ENCODE peak calls at places on chromosomes 6 and 20, in five cellular contexts. W, F, G, Z and B are unnamed samples.

GRCh38 chr6:72580281-72580940 is 41.5 kb upstream of the KCNQ5 start:
- DNase-seq in W (no peak), F (peak; percentile 52), G (no peak), Z (peak; percentile 88), B (peak; percentile 82)

GRCh38 chr20:38889792-38890496 is 36.3 kb upstream of the FAM83D start:
- DNase-seq in W (no peak), F (peak; percentile 38), G (peak; percentile 62), Z (no peak), B (no peak)

GRCh38 chr6:45676376-45676775 is 298.6 kb upstream of the SUPT3H start:
- DNase-seq in W (no peak), F (no peak), G (no peak), Z (no peak), B (no peak)

GRCh38 chr6:144576871-144577270 is 291.7 kb downstream of the UTRN start:
- DNase-seq in W (no peak), F (no peak), G (no peak), Z (no peak), B (no peak)

GRCh38 chr6:152057832-152058498 is 250.5 kb downstream of the ESR1 start:
- DNase-seq in W (no peak), F (no peak), G (no peak), Z (no peak), B (no peak)

GRCh38 chr6:161091972-161092701 is 100.6 kb downstream of the MAP3K4 start:
- DNase-seq in W (no peak), F (no peak), G (no peak), Z (peak; percentile 18), B (no peak)

GRCh38 chr6:84027340-84028183 is 6.0 kb upstream of the MRAP2 start:
- DNase-seq in W (peak; percentile 67), F (no peak), G (no peak), Z (peak; percentile 21), B (no peak)

GRCh38 chr6:17863971-17864754 is 123.3 kb downstream of the KIF13A start:
- DNase-seq in W (no peak), F (no peak), G (no peak), Z (peak; percentile 82), B (no peak)

GRCh38 chr6:161273356-161273751 is 507 bp downstream of the AGPAT4 start:
- DNase-seq in W (no peak), F (no peak), G (no peak), Z (peak; percentile 48), B (peak; percentile 32)

GRCh38 chr20:32582659-32583580 is 2.2 kb downstream of the NOL4L start:
- DNase-seq in W (no peak), F (peak; percentile 77), G (peak; percentile 81), Z (no peak), B (peak; percentile 73)

GRCh38 chr6:134235937-134236751 is 81.8 kb downstream of the SGK1 start:
- DNase-seq in W (no peak), F (no peak), G (no peak), Z (peak; percentile 90), B (peak; percentile 13)

GRCh38 chr20:61595216-61595615 is 343.2 kb downstream of the CDH4 start:
- DNase-seq in W (no peak), F (no peak), G (no peak), Z (no peak), B (no peak)

GRCh38 chr6:142666599-142667185 is 278.3 kb downstream of the HIVEP2 start:
- DNase-seq in W (no peak), F (no peak), G (no peak), Z (no peak), B (no peak)

GRCh38 chr6:9126845-9127560 is 691.7 kb upstream of the SLC35B3 start:
- DNase-seq in W (no peak), F (no peak), G (no peak), Z (peak; percentile 99), B (no peak)

GRCh38 chr20:39066464-39066863 is 104.3 kb downstream of the DHX35 start:
- DNase-seq in W (no peak), F (peak; percentile 32), G (no peak), Z (no peak), B (no peak)

GRCh38 chr20:45518282-45518681 is 2.9 kb upstream of the SPINT3 start:
- DNase-seq in W (no peak), F (no peak), G (no peak), Z (no peak), B (no peak)

GRCh38 chr6:135083992-135084915 is 29.6 kb upstream of the HBS1L start:
- DNase-seq in W (no peak), F (peak; percentile 25), G (no peak), Z (no peak), B (no peak)

GRCh38 chr6:84870693-84871092 is 106.3 kb upstream of the TBX18 start:
- DNase-seq in W (no peak), F (no peak), G (no peak), Z (no peak), B (no peak)

GRCh38 chr20:1427457-1428054 is 34.7 kb upstream of the FKBP1A start:
- DNase-seq in W (no peak), F (no peak), G (no peak), Z (peak; percentile 37), B (no peak)

GRCh38 chr6:286681-287499 is 5.4 kb upstream of the DUSP22 start:
- DNase-seq in W (no peak), F (no peak), G (peak; percentile 79), Z (no peak), B (no peak)

GRCh38 chr6:63475707-63476106 is 96.6 kb upstream of the LOC128125822 start:
- DNase-seq in W (no peak), F (no peak), G (no peak), Z (no peak), B (no peak)

GRCh38 chr6:24489470-24489869 is at the start of gene GPLD1:
- DNase-seq in W (no peak), F (no peak), G (no peak), Z (no peak), B (no peak)
- TF ChIP-seq POLR2A in W (no peak), F (no peak), G (no peak), Z (no peak), B (no peak)

GRCh38 chr20:63500151-63500901 is 1.4 kb upstream of the EEF1A2 start:
- DNase-seq in W (no peak), F (no peak), G (no peak), Z (no peak), B (no peak)
- TF ChIP-seq POLR2A in W (no peak), F (no peak), G (no peak), Z (no peak), B (no peak)

GRCh38 chr20:36611625-36612024 is 6.0 kb downstream of the RAB5IF start:
- DNase-seq in W (no peak), F (no peak), G (no peak), Z (no peak), B (no peak)

GRCh38 chr20:36614781-36615557 is 9.4 kb downstream of the RAB5IF start:
- DNase-seq in W (no peak), F (no peak), G (no peak), Z (no peak), B (no peak)

DNA sequence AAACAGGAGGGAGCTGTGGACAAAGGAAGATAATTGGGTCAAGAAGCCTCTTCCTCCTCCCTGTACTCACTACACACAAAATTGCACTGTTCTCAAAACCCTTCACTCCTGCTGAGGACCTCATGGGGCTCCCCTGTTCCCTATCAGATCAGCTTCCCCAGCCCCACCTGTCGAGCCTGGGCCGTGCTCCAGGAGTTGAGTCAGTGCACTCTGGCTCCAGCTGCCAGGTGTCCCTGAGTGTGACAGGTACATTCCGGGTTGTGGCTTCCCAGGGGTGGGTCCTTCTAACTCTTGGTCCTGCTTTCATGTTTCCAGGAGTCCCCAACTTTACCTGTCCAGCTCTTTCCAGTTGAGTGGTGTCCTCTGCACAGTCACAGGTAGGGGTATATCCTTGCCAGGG is 8.4 kb downstream of the RAB5IF start:
- DNase-seq in W (peak; percentile 77), F (no peak), G (no peak), Z (no peak), B (no peak)
- TF ChIP-seq POLR2A in W (no peak), F (no peak), G (no peak), Z (no peak), B (no peak)

GRCh38 chr20:3785240-3786125 is 1.1 kb downstream of the CENPB start:
- DNase-seq in W (peak; percentile 42), F (peak; percentile 35), G (peak; percentile 89), Z (no peak), B (no peak)
- TF ChIP-seq POLR2A in W (no peak), F (no peak), G (no peak), Z (no peak), B (no peak)

GRCh38 chr20:62641749-62642665 is at the start of gene SLCO4A1:
- DNase-seq in W (peak; percentile 90), F (peak; percentile 98), G (peak; percentile 95), Z (peak; percentile 44), B (peak; percentile 77)
- TF ChIP-seq POLR2A in W (no peak), F (peak; percentile 84), G (peak; percentile 73), Z (peak; percentile 49), B (peak; percentile 62)